ENCODE peak calls at places on chromosomes 7 and 10, in eight cellular contexts. A is NCI-H2081; D is GM13977; B is dorsolateral prefrontal cortex; K is HT1080; C is C1 segment of cervical spinal cord; R is astrocyte of the spinal cord; O is stimulated activated CD8-positive, alpha-beta memory T cell treated with anti-CD3 and anti-CD28 coated beads, Interleukin-4, amount 100 ng/mL, for 24 hours. W is an unnamed sample.

GRCh38 chr10:7696545-7696944 is 6.6 kb upstream of the ITIH2 start:
- DNase-seq in A (no peak), D (no peak), B (no peak), K (peak; percentile 10), C (peak; percentile 68), R (peak; percentile 4), O (no peak), W (no peak)

GRCh38 chr7:87567052-87567451 is 33.6 kb downstream of the ABCB1 start:
- DNase-seq in A (no peak), D (no peak), B (no peak), K (no peak), C (no peak), R (no peak), O (no peak), W (no peak)

GRCh38 chr7:32618470-32618869 is 123.2 kb downstream of the AVL9 start:
- DNase-seq in A (no peak), D (no peak), B (no peak), K (no peak), C (no peak), R (no peak), O (no peak), W (no peak)

GRCh38 chr7:90485734-90486316 is 16.4 kb downstream of the PTTG1IP2 start:
- DNase-seq in A (no peak), D (no peak), B (no peak), K (no peak), C (no peak), R (no peak), O (no peak), W (no peak)

GRCh38 chr7:158027646-158028045 is 560.0 kb downstream of the PTPRN2 start:
- DNase-seq in A (no peak), D (no peak), B (no peak), K (no peak), C (no peak), R (no peak), O (no peak), W (no peak)

GRCh38 chr10:128086003-128086863 is 40.0 kb downstream of the MKI67 start:
- DNase-seq in A (no peak), D (no peak), B (peak; percentile 28), K (no peak), C (no peak), R (no peak), O (no peak), W (no peak)

GRCh38 chr10:62580396-62580795 is 206.2 kb downstream of the ZNF365 start:
- DNase-seq in A (no peak), D (no peak), B (no peak), K (peak; percentile 61), C (no peak), R (peak; percentile 22), O (no peak), W (no peak)

GRCh38 chr7:33142585-33142984 is 13.2 kb downstream of the BBS9 start:
- DNase-seq in A (no peak), D (no peak), B (no peak), K (no peak), C (no peak), R (no peak), O (no peak), W (no peak)

GRCh38 chr7:100220833-100221718 is 1.3 kb downstream of the PVRIG start:
- DNase-seq in A (no peak), D (peak; percentile 81), B (no peak), K (no peak), C (no peak), R (no peak), O (no peak), W (peak; percentile 73)

GRCh38 chr10:123567984-123568745 is 98.0 kb upstream of the GPR26 start:
- DNase-seq in A (no peak), D (no peak), B (no peak), K (peak; percentile 42), C (no peak), R (no peak), O (no peak), W (no peak)

W was measured in CD4-positive, alpha-beta T cell.